ENCODE peak calls at places on chromosome 1, in nine cellular contexts. T is endothelial cell, F is non-pigmented ciliary epithelial cell, M is SK-N-MC, W is HuH-7.5, O is H7, L is RWPE1, H is A549, P is ELR. X is an unnamed sample.

GRCh38 chr1:5757177-5757820 is 234.9 kb downstream of the NPHP4 start:
- DNase-seq in M (no peak), H (no peak), T (no peak), F (no peak), P (no peak), L (no peak), W (no peak), O (no peak), X (no peak)

GRCh38 chr1:85356130-85356529 is 79.7 kb upstream of the BCL10 start:
- DNase-seq in W (no peak), H (no peak), M (peak), F (no peak), O (no peak), L (no peak), T (no peak), P (no peak), X (no peak)

GRCh38 chr1:246565751-246566127 is 322 bp downstream of the TFB2M start:
- DNase-seq in O (peak), F (no peak), T (no peak), L (peak), W (no peak), M (no peak), H (no peak), P (peak), X (no peak)

GRCh38 chr1:228865613-228866320 is 130.5 kb downstream of the RHOU start:
- DNase-seq in O (no peak), F (no peak), P (no peak), M (no peak), H (no peak), T (no peak), L (no peak), W (no peak), X (no peak)

GRCh38 chr1:208412994-208413393 is 168.8 kb upstream of the PLXNA2 start:
- DNase-seq in M (no peak), H (no peak), W (no peak), O (no peak), P (no peak), T (no peak), L (no peak), F (no peak), X (no peak)

GRCh38 chr1:90149101-90149500 is 154.2 kb downstream of the ZNF326 start:
- DNase-seq in T (no peak), F (no peak), W (no peak), P (no peak), M (no peak), H (no peak), O (peak), L (no peak), X (no peak)

GRCh38 chr1:27469334-27469733 is 20.6 kb downstream of the WASF2 start:
- DNase-seq in F (no peak), O (no peak), P (no peak), W (no peak), T (no peak), L (no peak), H (no peak), M (no peak), X (no peak)

GRCh38 chr1:3496916-3497315 is 42.5 kb downstream of the ARHGEF16 start:
- DNase-seq in O (no peak), M (no peak), F (no peak), T (no peak), L (no peak), H (no peak), P (no peak), W (no peak), X (no peak)

GRCh38 chr1:13828454-13829151 is 128.6 kb downstream of the PRDM2 start:
- DNase-seq in W (peak), L (peak), H (peak), O (peak), M (no peak), T (peak), F (no peak), P (no peak), X (peak)

GRCh38 chr1:7455796-7456568 is 315.1 kb upstream of the VAMP3 start:
- DNase-seq in F (no peak), W (no peak), H (no peak), L (no peak), P (no peak), O (no peak), T (no peak), M (no peak), X (no peak)

GRCh38 chr1:22914633-22915217 is 57.9 kb downstream of the LACTBL1 start:
- DNase-seq in H (no peak), L (no peak), M (no peak), P (no peak), W (no peak), O (peak), T (no peak), F (no peak), X (no peak)

GRCh38 chr1:87951852-87952251 is 623.2 kb downstream of the LMO4 start:
- DNase-seq in P (no peak), L (no peak), H (no peak), O (no peak), M (no peak), T (peak), W (no peak), F (no peak), X (no peak)

GRCh38 chr1:196660912-196661311 is 9.1 kb downstream of the CFH start:
- DNase-seq in W (peak), F (no peak), M (no peak), T (no peak), P (peak), L (peak), H (peak), O (peak), X (peak)

GRCh38 chr1:154982897-154983648 is at the start of gene FLAD1:
- DNase-seq in H (peak), L (peak), P (peak), W (peak), O (peak), F (peak), T (peak), M (peak), X (peak)